ENCODE peak calls at places on chromosomes 3 and 15, in six cellular contexts. M, W, I, N, Z and D are unnamed samples. For H3K36me3, the result is how much of the 10 kb centered on the place peaks cover.

GRCh38 chr3:129564981-129565644 is 22.1 kb downstream of the H1-8 start:
- DNase-seq in M (no peak), W (no peak), I (no peak), N (no peak), Z (no peak), D (no peak)

GRCh38 chr3:13244695-13245449 is 171.6 kb upstream of the IQSEC1 start:
- DNase-seq in M (no peak), W (no peak), I (no peak), N (no peak), Z (peak), D (no peak)

GRCh38 chr3:120449701-120450216 is 1.0 kb downstream of the FSTL1 start:
- DNase-seq in M (no peak), W (no peak), I (no peak), N (peak), Z (no peak), D (no peak)

GRCh38 chr3:16290827-16291196 is 25.8 kb downstream of the OXNAD1 start:
- DNase-seq in M (no peak), W (no peak), I (no peak), N (peak), Z (no peak), D (no peak)

GRCh38 chr3:168534761-168535160 is 439.0 kb upstream of the GOLIM4 start:
- DNase-seq in M (no peak), W (no peak), I (no peak), N (no peak), Z (no peak), D (no peak)

GRCh38 chr3:66413151-66413751 is 87.6 kb downstream of the LRIG1 start:
- DNase-seq in M (no peak), W (no peak), I (no peak), N (peak), Z (peak), D (no peak)

GRCh38 chr15:70505971-70506887 is 257.1 kb downstream of the UACA start:
- DNase-seq in M (peak), W (peak), I (no peak), N (no peak), Z (no peak), D (no peak)

GRCh38 chr15:66745530-66746230 is 43.6 kb downstream of the SMAD6 start:
- DNase-seq in M (no peak), W (peak), I (no peak), N (no peak), Z (no peak), D (no peak)

GRCh38 chr3:141454906-141455602 is 31.8 kb upstream of the RASA2 start:
- DNase-seq in M (peak), W (no peak), I (no peak), N (peak), Z (no peak), D (no peak)

GRCh38 chr3:61617651-61618050 is 56.3 kb downstream of the PTPRG start:
- DNase-seq in M (no peak), W (no peak), I (no peak), N (no peak), Z (no peak), D (no peak)

GRCh38 chr3:108918866-108919265 is 34.8 kb downstream of the GUCA1C start:
- DNase-seq in M (no peak), W (no peak), I (no peak), N (no peak), Z (no peak), D (no peak)

GRCh38 chr3:153927107-153927506 is 194.1 kb upstream of the ARHGEF26 start:
- DNase-seq in M (no peak), W (no peak), I (no peak), N (peak), Z (no peak), D (no peak)

GRCh38 chr3:196988241-196989029 is 19.8 kb upstream of the PIGZ start:
- DNase-seq in M (no peak), W (peak), I (no peak), N (no peak), Z (no peak), D (peak)

GRCh38 chr15:78272326-78272725 is 8.0 kb downstream of the DNAJA4 start:
- DNase-seq in M (no peak), W (no peak), I (no peak), N (no peak), Z (no peak), D (no peak)

GRCh38 chr3:50171540-50172301 is 16.6 kb downstream of the SEMA3F start:
- DNase-seq in M (no peak), W (no peak), I (no peak), N (no peak), Z (no peak), D (no peak)

GRCh38 chr3:141382571-141382970 is 14.3 kb downstream of the ZBTB38 start:
- DNase-seq in M (no peak), W (no peak), I (no peak), N (no peak), Z (no peak), D (no peak)

GRCh38 chr15:29701151-29701550 is 121.1 kb downstream of the TJP1 start:
- DNase-seq in M (no peak), W (no peak), I (no peak), N (no peak), Z (no peak), D (no peak)
- H3K36me3 ChIP-seq in M (under half), W (half or more), I (half or more), N (half or more), Z (under half), D (half or more)

GRCh38 chr3:10041034-10041433 is 14.8 kb downstream of the FANCD2 start:
- DNase-seq in M (no peak), W (no peak), I (no peak), N (no peak), Z (no peak), D (no peak)
- H3K36me3 ChIP-seq in M (half or more), W (under half), I (under half), N (under half), Z (under half), D (under half)

DNA sequence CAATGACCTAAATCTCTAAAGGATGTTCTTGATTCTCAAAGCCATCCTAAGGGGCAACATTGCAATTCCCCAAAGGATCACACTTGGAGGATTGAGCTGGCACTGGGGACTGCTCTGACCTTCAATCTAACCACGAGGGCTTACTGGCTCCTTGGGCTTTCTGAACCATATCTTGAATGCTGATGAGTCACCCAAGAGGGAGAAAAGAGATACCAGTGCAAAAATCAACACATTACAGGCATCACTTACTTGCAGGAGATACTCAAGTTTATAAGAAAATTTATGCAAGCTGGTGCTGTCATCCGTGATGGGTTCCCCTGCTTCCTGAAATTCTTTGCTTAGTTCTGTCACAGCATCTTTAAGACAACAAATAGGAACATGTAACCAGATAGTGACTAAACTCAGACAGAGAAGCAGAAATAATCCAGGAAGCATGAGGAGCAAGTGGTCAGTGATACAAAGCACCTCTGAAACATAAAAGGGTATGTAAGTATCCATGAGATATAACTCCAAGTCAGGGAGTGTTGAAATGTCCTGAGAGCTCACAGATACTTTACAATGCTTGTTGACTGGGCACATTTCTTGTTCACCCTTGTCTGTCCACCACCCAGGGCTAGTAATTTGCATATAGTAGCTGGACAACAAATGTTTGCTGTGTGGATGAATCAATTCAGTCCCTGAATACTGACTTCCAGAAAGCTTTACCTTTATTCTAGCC is 14.1 kb downstream of the FYCO1 start:
- DNase-seq in M (no peak), W (no peak), I (no peak), N (peak), Z (no peak), D (no peak)
- H3K36me3 ChIP-seq in M (half or more), W (half or more), I (half or more), N (half or more), Z (half or more), D (half or more)

GRCh38 chr15:51312132-51312531 is 26.3 kb downstream of the CYP19A1 start:
- DNase-seq in M (no peak), W (no peak), I (no peak), N (peak), Z (no peak), D (no peak)

GRCh38 chr15:51310064-51310463 is 28.3 kb downstream of the CYP19A1 start:
- DNase-seq in M (no peak), W (no peak), I (no peak), N (peak), Z (no peak), D (no peak)

GRCh38 chr15:51313644-51314280 is 24.6 kb downstream of the CYP19A1 start:
- DNase-seq in M (no peak), W (no peak), I (no peak), N (no peak), Z (no peak), D (no peak)

GRCh38 chr15:51312754-51313390 is 25.5 kb downstream of the CYP19A1 start:
- DNase-seq in M (no peak), W (no peak), I (no peak), N (no peak), Z (no peak), D (no peak)

DNA sequence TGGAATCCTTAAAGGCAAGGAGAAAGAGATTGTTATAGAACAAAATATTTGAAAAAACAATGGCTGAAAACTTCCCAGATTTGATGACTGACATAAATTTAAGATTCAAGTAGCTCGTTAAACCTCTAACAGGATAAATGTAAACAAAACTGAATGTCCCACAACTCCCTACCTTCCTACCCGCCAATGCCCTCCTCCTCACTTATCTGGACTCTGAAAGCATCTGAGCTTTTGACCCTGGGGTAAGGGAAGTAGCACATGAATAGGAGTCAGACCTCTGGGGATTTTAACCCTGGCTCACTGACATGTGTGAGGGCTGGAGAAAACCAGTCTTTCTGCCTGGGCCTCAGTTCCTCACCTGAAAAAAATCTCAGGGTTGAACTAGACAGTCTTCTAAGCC is 26.9 kb downstream of the CYP19A1 start:
- DNase-seq in M (no peak), W (no peak), I (no peak), N (no peak), Z (no peak), D (no peak)
- H3K36me3 ChIP-seq in M (under half), W (under half), I (under half), N (under half), Z (under half), D (under half)

GRCh38 chr3:100715176-100715575 is 5.9 kb downstream of the TFG start:
- DNase-seq in M (no peak), W (no peak), I (no peak), N (no peak), Z (no peak), D (no peak)

GRCh38 chr3:100720423-100720822 is 11.1 kb downstream of the TFG start:
- DNase-seq in M (no peak), W (no peak), I (no peak), N (no peak), Z (no peak), D (no peak)

GRCh38 chr3:100717063-100717462 is 7.8 kb downstream of the TFG start:
- DNase-seq in M (no peak), W (no peak), I (no peak), N (no peak), Z (no peak), D (no peak)

DNA sequence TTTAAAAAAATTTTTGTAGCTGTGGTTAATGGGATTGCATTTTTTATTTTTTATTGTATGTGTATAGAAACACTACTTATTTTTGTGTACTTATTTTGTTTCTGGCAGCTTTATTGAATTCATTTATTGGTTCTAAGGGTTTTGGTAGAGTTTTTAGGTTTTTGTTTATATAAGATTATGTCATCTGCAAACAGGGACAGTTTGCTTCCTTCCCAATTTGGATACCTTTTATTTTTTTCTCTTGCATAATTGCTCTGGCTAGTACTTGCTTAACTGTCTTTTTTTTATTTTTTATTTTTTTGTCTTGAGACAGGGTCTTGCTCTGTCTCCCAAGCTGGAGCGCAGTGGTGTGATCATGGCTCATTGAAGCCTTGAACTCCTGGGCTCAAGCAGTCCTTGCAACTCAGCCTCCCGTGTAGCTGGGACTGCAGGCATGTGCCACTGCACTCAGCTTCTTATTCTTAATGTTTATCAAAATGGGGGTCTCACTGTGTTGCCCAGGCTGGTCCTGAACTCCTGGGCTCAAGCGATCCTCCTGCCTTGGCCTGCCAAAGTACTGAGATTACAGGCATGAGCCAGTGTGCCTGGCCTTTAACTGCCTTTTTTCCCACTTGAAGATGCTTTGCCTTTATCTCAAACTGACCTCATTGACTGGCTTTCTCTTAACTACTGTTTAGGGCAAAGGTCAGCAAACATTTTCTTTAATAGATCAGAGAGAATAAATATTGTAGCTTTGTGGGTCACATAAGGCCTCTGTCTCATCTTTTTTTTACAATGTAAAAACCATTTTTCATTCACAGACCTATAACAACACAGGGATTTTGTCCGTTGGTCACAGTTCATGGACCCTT is 8.6 kb downstream of the TFG start:
- DNase-seq in M (no peak), W (no peak), I (no peak), N (no peak), Z (no peak), D (no peak)
- H3K36me3 ChIP-seq in M (half or more), W (half or more), I (half or more), N (half or more), Z (half or more), D (half or more)